ENCODE peak calls at places on chromosomes 16 and 17, in six cellular contexts. N is upper lobe of right lung, X is GM12865, Q is AG09319, F is GM12864, B is RWPE1. V is an unnamed sample.

GRCh38 chr16:55252577-55252976 is 71.4 kb upstream of the IRX6 start:
- DNase-seq in N (no peak), X (no peak), Q (no peak), F (no peak), B (no peak), V (no peak)

GRCh38 chr16:12337776-12338655 is 361.5 kb downstream of the SNX29 start:
- DNase-seq in N (no peak), X (no peak), Q (no peak), F (no peak), B (no peak), V (no peak)

GRCh38 chr16:17037499-17037898 is 433.3 kb downstream of the XYLT1 start:
- DNase-seq in N (no peak), X (no peak), Q (no peak), F (no peak), B (no peak), V (no peak)

GRCh38 chr17:9178319-9178718 is 157.0 kb downstream of the NTN1 start:
- DNase-seq in N (no peak), X (no peak), Q (no peak), F (no peak), B (no peak), V (no peak)

GRCh38 chr17:58335779-58336455 is 7.3 kb upstream of the TSPOAP1 start:
- DNase-seq in N (peak; percentile 61), X (peak; percentile 93), Q (no peak), F (peak; percentile 81), B (no peak), V (no peak)

GRCh38 chr16:2689968-2690830 is 7.9 kb downstream of the KCTD5 start:
- DNase-seq in N (peak; percentile 87), X (no peak), Q (no peak), F (no peak), B (no peak), V (peak; percentile 42)

GRCh38 chr16:839643-840408 is 39.3 kb upstream of the GNG13 start:
- DNase-seq in N (no peak), X (no peak), Q (no peak), F (no peak), B (no peak), V (peak; percentile 62)

GRCh38 chr16:89322381-89323119 is 105.0 kb downstream of the ZNF778 start:
- DNase-seq in N (peak; percentile 87), X (no peak), Q (peak; percentile 61), F (no peak), B (no peak), V (no peak)

GRCh38 chr17:82316651-82317393 is 586 bp downstream of the CD7 start:
- DNase-seq in N (no peak), X (no peak), Q (no peak), F (no peak), B (no peak), V (no peak)

GRCh38 chr16:50286681-50287080 is 20.3 kb downstream of the ADCY7 start:
- DNase-seq in N (no peak), X (no peak), Q (no peak), F (no peak), B (no peak), V (no peak)

GRCh38 chr17:64920419-64921172 is 1.3 kb upstream of the LRRC37A3 start:
- DNase-seq in N (no peak), X (no peak), Q (no peak), F (no peak), B (no peak), V (peak; percentile 44)

GRCh38 chr16:30004424-30004776 is 6.4 kb downstream of the DOC2A start:
- DNase-seq in N (no peak), X (no peak), Q (no peak), F (no peak), B (no peak), V (peak; percentile 52)

GRCh38 chr17:42311240-42312034 is 23.1 kb downstream of the STAT5A start:
- DNase-seq in N (peak; percentile 93), X (no peak), Q (peak; percentile 84), F (no peak), B (no peak), V (no peak)

GRCh38 chr17:56966277-56966676 is 5.4 kb upstream of the COIL start:
- DNase-seq in N (no peak), X (no peak), Q (no peak), F (no peak), B (no peak), V (no peak)

GRCh38 chr17:63700528-63701441 is 860 bp upstream of the LIMD2 start:
- DNase-seq in N (peak; percentile 80), X (peak; percentile 83), Q (no peak), F (no peak), B (no peak), V (no peak)

GRCh38 chr17:81870155-81870977 is 771 bp downstream of the ARHGDIA start:
- DNase-seq in N (peak; percentile 82), X (peak; percentile 62), Q (no peak), F (no peak), B (no peak), V (no peak)

GRCh38 chr17:20266806-20267458 is 200.4 kb downstream of the LGALS9B start:
- DNase-seq in N (no peak), X (no peak), Q (peak; percentile 48), F (no peak), B (peak; percentile 57), V (no peak)

GRCh38 chr17:35052240-35052608 is 11.3 kb downstream of the RFFL start:
- DNase-seq in N (no peak), X (peak; percentile 19), Q (no peak), F (no peak), B (no peak), V (no peak)

GRCh38 chr16:89576173-89577054 is 856 bp downstream of the CPNE7 start:
- DNase-seq in N (no peak), X (no peak), Q (no peak), F (no peak), B (no peak), V (peak; percentile 64)

GRCh38 chr16:15464401-15465186 is 30.2 kb downstream of the BMERB1 start:
- DNase-seq in N (no peak), X (no peak), Q (no peak), F (no peak), B (no peak), V (no peak)

GRCh38 chr16:15466131-15466530 is 31.7 kb downstream of the BMERB1 start:
- DNase-seq in N (no peak), X (no peak), Q (no peak), F (no peak), B (no peak), V (no peak)

GRCh38 chr16:15461376-15461775 is 27.0 kb downstream of the BMERB1 start:
- DNase-seq in N (no peak), X (no peak), Q (no peak), F (no peak), B (no peak), V (no peak)

DNA sequence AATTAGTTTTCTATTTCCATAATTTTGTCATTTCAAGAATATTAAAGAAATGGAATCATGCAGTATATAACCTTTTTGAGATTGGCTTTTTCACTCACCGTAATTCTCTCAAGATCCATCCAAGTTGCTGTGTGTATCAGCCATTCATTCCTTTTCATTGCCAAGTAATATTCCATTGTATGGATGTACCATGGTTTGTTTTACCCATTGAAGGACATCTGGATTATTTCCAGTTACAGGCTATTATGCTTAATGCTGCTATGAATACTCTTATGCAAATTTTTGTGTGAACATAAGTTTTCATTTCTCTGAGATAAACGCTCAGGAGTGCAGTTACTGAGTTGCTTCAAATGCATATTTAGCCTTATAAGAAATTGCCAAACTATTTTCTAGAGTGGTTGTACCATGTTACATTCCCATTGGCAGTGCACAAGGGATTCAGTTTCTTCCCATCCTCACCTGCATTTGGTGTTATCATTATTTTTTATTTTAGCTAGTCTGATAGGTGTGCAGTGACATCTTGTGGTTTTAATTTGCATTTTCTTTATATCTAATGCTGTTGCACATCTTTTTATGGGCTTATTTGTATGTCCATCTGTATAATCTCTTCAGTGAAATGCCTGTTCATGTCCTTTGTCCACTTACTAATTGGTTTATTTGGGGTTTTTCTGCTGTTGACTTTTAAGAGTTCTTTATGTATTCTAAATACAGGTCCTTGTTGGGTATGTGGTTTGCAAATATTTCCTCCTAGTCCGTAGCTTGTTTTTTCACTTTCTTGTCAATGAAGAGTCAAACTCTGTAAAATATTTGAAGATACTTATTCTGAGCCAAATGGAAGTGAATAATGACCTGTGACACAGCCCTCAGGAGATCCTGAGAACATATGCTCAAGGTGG is 32.7 kb downstream of the BMERB1 start:
- DNase-seq in N (no peak), X (no peak), Q (no peak), F (no peak), B (no peak), V (no peak)
- TF ChIP-seq CTCF in N (peak; percentile 23), X (no peak), Q (no peak), F (peak; percentile 2), B (peak; percentile 32), V (peak; percentile 80)

GRCh38 chr17:7972131-7972785 is 30.2 kb upstream of the GUCY2D start:
- DNase-seq in N (no peak), X (no peak), Q (no peak), F (no peak), B (no peak), V (no peak)
- TF ChIP-seq CTCF in N (no peak), X (no peak), Q (peak; percentile 12), F (peak; percentile 10), B (peak; percentile 8), V (peak; percentile 36)

DNA sequence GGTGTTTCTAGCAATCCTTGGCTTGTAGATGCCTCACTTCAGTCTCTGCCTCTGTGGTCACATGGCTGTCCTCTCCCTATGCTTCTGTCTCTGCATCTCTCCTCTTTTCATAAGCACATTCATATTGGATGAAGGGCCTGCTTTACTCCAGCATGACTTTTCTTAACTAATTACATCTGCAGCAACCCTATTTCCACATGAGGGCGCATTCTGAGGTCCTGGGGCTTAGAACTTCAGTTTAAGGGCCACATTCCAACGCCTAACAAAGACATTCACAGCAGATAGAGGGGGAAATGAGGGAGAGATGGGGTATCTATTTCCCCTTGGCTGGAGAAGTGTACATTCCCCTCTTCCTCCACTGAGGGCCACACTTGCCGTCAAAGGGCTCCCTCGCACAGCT is 489.1 kb upstream of the SALL1 start:
- DNase-seq in N (no peak), X (no peak), Q (no peak), F (no peak), B (no peak), V (no peak)
- TF ChIP-seq CTCF in N (no peak), X (no peak), Q (no peak), F (no peak), B (no peak), V (no peak)

GRCh38 chr17:69524854-69525253 is 110.4 kb downstream of the MAP2K6 start:
- DNase-seq in N (no peak), X (peak; percentile 21), Q (no peak), F (no peak), B (no peak), V (no peak)
- TF ChIP-seq CTCF in N (no peak), X (no peak), Q (peak; percentile 22), F (no peak), B (no peak), V (no peak)

V was measured in RWPE2.